ENCODE peak calls at places on chromosomes 16 and 17, in seven cellular contexts. Z, M, X, D, E, T and B are unnamed samples.
A peak's percentile ranks its signal among the peaks of the same experiment; 100 is the strongest.

GRCh38 chr17:45262516-45263476 is 902 bp upstream of the SPATA32 start:
- DNase-seq in Z (no peak), M (no peak), X (no peak), D (no peak), E (no peak), T (no peak), B (no peak)

GRCh38 chr17:80106176-80106575 is 4.8 kb downstream of the GAA start:
- DNase-seq in Z (no peak), M (no peak), X (no peak), D (no peak), E (no peak), T (peak; percentile 62), B (no peak)

GRCh38 chr17:72580321-72581127 is 459.7 kb downstream of the SOX9 start:
- DNase-seq in Z (no peak), M (no peak), X (no peak), D (peak; percentile 44), E (no peak), T (no peak), B (no peak)

GRCh38 chr17:40445769-40446468 is 2.7 kb downstream of the IGFBP4 start:
- DNase-seq in Z (peak; percentile 63), M (no peak), X (no peak), D (no peak), E (no peak), T (no peak), B (no peak)

GRCh38 chr17:9924735-9925191 is 19.7 kb upstream of the RCVRN start:
- DNase-seq in Z (peak; percentile 78), M (no peak), X (no peak), D (peak; percentile 37), E (no peak), T (no peak), B (no peak)

GRCh38 chr16:15650698-15651161 is 685 bp downstream of the NDE1 start:
- DNase-seq in Z (peak; percentile 32), M (no peak), X (no peak), D (peak; percentile 29), E (peak; percentile 37), T (peak; percentile 72), B (no peak)

GRCh38 chr17:28717578-28718316 is at the start of gene RAB34:
- DNase-seq in Z (peak; percentile 86), M (peak; percentile 46), X (no peak), D (peak; percentile 50), E (no peak), T (peak; percentile 90), B (no peak)

GRCh38 chr17:14545156-14545906 is 244.4 kb downstream of the HS3ST3B1 start:
- DNase-seq in Z (no peak), M (no peak), X (no peak), D (no peak), E (no peak), T (no peak), B (no peak)

GRCh38 chr16:56824335-56824734 is 40.7 kb upstream of the SLC12A3 start:
- DNase-seq in Z (no peak), M (no peak), X (peak; percentile 15), D (peak; percentile 68), E (no peak), T (no peak), B (no peak)

GRCh38 chr17:76370261-76370993 is 14.0 kb upstream of the SPHK1 start:
- DNase-seq in Z (peak; percentile 97), M (peak; percentile 95), X (no peak), D (no peak), E (no peak), T (peak; percentile 84), B (no peak)

GRCh38 chr17:12296120-12296727 is 275.5 kb downstream of the MAP2K4 start:
- DNase-seq in Z (peak; percentile 1), M (no peak), X (no peak), D (no peak), E (no peak), T (no peak), B (no peak)

GRCh38 chr16:73047221-73047535 is 750 bp downstream of the ZFHX3 start:
- DNase-seq in Z (peak; percentile 87), M (peak; percentile 75), X (no peak), D (no peak), E (no peak), T (no peak), B (no peak)

GRCh38 chr17:64188088-64188487 is 58.1 kb upstream of the ERN1 start:
- DNase-seq in Z (no peak), M (no peak), X (no peak), D (no peak), E (no peak), T (no peak), B (no peak)

GRCh38 chr17:3905017-3905486 is 11.2 kb downstream of the P2RX1 start:
- DNase-seq in Z (no peak), M (no peak), X (no peak), D (peak; percentile 40), E (no peak), T (no peak), B (no peak)

GRCh38 chr16:12097523-12098428 is 121.2 kb downstream of the SNX29 start:
- DNase-seq in Z (peak; percentile 78), M (peak; percentile 55), X (peak; percentile 54), D (peak; percentile 27), E (no peak), T (no peak), B (no peak)

GRCh38 chr16:70706948-70707465 is 21.2 kb upstream of the MTSS2 start:
- DNase-seq in Z (peak; percentile 84), M (peak; percentile 97), X (no peak), D (no peak), E (no peak), T (peak; percentile 70), B (no peak)

GRCh38 chr17:147796-148740 is 10.7 kb downstream of the SCGB1C2 start:
- DNase-seq in Z (no peak), M (no peak), X (no peak), D (no peak), E (no peak), T (peak; percentile 49), B (no peak)

GRCh38 chr17:197352-197751 is 15.9 kb upstream of the DOC2B start:
- DNase-seq in Z (no peak), M (no peak), X (no peak), D (no peak), E (no peak), T (no peak), B (no peak)

GRCh38 chr17:74354123-74354522 is 7.5 kb downstream of the BTBD17 start:
- DNase-seq in Z (no peak), M (no peak), X (no peak), D (peak; percentile 69), E (peak; percentile 40), T (no peak), B (peak; percentile 40)